ENCODE peak calls at places on chromosomes 13 and 19, in eight cellular contexts. W is SK-MEL-5; V is kidney tubule cell; T is stimulated activated CD4-positive, alpha-beta T cell treated with anti-CD3 and anti-CD28 coated beads, Interleukin-15, amount 100 ng/mL, for 1 hour; P is amniotic epithelial cell; J is RCC 7860; K is omental fat pad; E is WTC11. I is an unnamed sample.

GRCh38 chr13:28449826-28450773 is 44.8 kb downstream of the FLT1 start:
- DNase-seq in W (no peak), V (no peak), T (no peak), P (peak; percentile 71), J (no peak), K (no peak), E (no peak), I (peak; percentile 20)

GRCh38 chr19:38661166-38661565 is 13.7 kb downstream of the ACTN4 start:
- DNase-seq in W (no peak), V (no peak), T (no peak), P (no peak), J (no peak), K (no peak), E (no peak), I (no peak)

GRCh38 chr13:32528358-32528757 is 10.2 kb downstream of the N4BP2L2 start:
- DNase-seq in W (no peak), V (no peak), T (no peak), P (peak; percentile 9), J (no peak), K (no peak), E (no peak), I (no peak)

GRCh38 chr13:81917829-81918228 is 1576.9 kb upstream of the SPRY2 start:
- DNase-seq in W (no peak), V (peak; percentile 1), T (no peak), P (no peak), J (no peak), K (no peak), E (no peak), I (no peak)

GRCh38 chr19:12766051-12766521 is 9.3 kb downstream of the HOOK2 start:
- DNase-seq in W (peak; percentile 82), V (no peak), T (no peak), P (peak; percentile 70), J (no peak), K (no peak), E (peak; percentile 89), I (no peak)

GRCh38 chr19:35856001-35856400 is 710 bp upstream of the KIRREL2 start:
- DNase-seq in W (no peak), V (no peak), T (no peak), P (no peak), J (no peak), K (no peak), E (peak; percentile 58), I (no peak)

GRCh38 chr19:49953376-49953775 is 7.6 kb downstream of the SIGLEC11 start:
- DNase-seq in W (no peak), V (no peak), T (no peak), P (peak; percentile 18), J (no peak), K (no peak), E (no peak), I (no peak)

GRCh38 chr19:8517551-8518442 is 3.8 kb upstream of the ZNF414 start:
- DNase-seq in W (no peak), V (no peak), T (peak; percentile 29), P (peak; percentile 68), J (no peak), K (no peak), E (no peak), I (peak; percentile 84)

GRCh38 chr19:7819337-7819736 is 10.7 kb upstream of the EVI5L start:
- DNase-seq in W (no peak), V (no peak), T (no peak), P (no peak), J (no peak), K (no peak), E (no peak), I (no peak)

GRCh38 chr13:40503026-40503425 is 163.4 kb downstream of the FOXO1 start:
- DNase-seq in W (no peak), V (no peak), T (no peak), P (peak; percentile 41), J (no peak), K (no peak), E (no peak), I (no peak)

GRCh38 chr19:27971071-27971470 is 1241.9 kb downstream of the UQCRFS1 start:
- DNase-seq in W (no peak), V (peak; percentile 98), T (no peak), P (no peak), J (peak; percentile 95), K (no peak), E (peak; percentile 16), I (no peak)

GRCh38 chr19:8004723-8005513 is 523 bp downstream of the ELAVL1 start:
- DNase-seq in W (no peak), V (no peak), T (no peak), P (peak; percentile 62), J (no peak), K (no peak), E (no peak), I (peak; percentile 59)

GRCh38 chr19:1223018-1223855 is 14.6 kb downstream of the CBARP start:
- DNase-seq in W (peak; percentile 49), V (peak; percentile 53), T (no peak), P (no peak), J (peak; percentile 34), K (no peak), E (peak; percentile 78), I (no peak)

GRCh38 chr13:24230428-24231072 is 70.0 kb downstream of the SPATA13 start:
- DNase-seq in W (no peak), V (no peak), T (no peak), P (no peak), J (no peak), K (no peak), E (no peak), I (no peak)

GRCh38 chr13:93284056-93284455 is 57.4 kb downstream of the GPC6 start:
- DNase-seq in W (no peak), V (no peak), T (no peak), P (no peak), J (no peak), K (no peak), E (no peak), I (no peak)

GRCh38 chr19:29320611-29321010 is 107.7 kb upstream of the UQCRFS1 start:
- DNase-seq in W (no peak), V (no peak), T (no peak), P (no peak), J (no peak), K (no peak), E (no peak), I (no peak)

GRCh38 chr19:13302521-13303270 is 152.5 kb downstream of the IER2 start:
- DNase-seq in W (no peak), V (no peak), T (no peak), P (no peak), J (no peak), K (no peak), E (no peak), I (no peak)

GRCh38 chr13:74251778-74252519 is 117.7 kb upstream of the KLF12 start:
- DNase-seq in W (no peak), V (peak; percentile 10), T (no peak), P (peak; percentile 7), J (no peak), K (no peak), E (no peak), I (no peak)

GRCh38 chr19:52535831-52536800 is 8.6 kb downstream of the ZNF808 start:
- DNase-seq in W (no peak), V (peak; percentile 70), T (peak; percentile 72), P (peak; percentile 69), J (peak; percentile 46), K (peak; percentile 81), E (peak; percentile 97), I (peak; percentile 77)

GRCh38 chr13:112133489-112134149 is 66.7 kb downstream of the SOX1 start:
- DNase-seq in W (no peak), V (no peak), T (no peak), P (no peak), J (no peak), K (no peak), E (no peak), I (no peak)

GRCh38 chr13:33744589-33745369 is 73.2 kb upstream of the RFC3 start:
- DNase-seq in W (no peak), V (no peak), T (no peak), P (no peak), J (no peak), K (no peak), E (no peak), I (no peak)

GRCh38 chr13:112885782-112886268 is 83.2 kb upstream of the MCF2L start:
- DNase-seq in W (peak; percentile 43), V (peak; percentile 86), T (no peak), P (peak; percentile 87), J (peak; percentile 34), K (peak; percentile 44), E (peak; percentile 83), I (peak; percentile 88)

GRCh38 chr19:42244452-42245220 is 2.2 kb upstream of the GSK3A start:
- DNase-seq in W (peak; percentile 96), V (peak; percentile 94), T (peak; percentile 81), P (peak; percentile 91), J (peak; percentile 81), K (peak; percentile 64), E (peak; percentile 95), I (peak; percentile 96)

GRCh38 chr13:51417716-51418115 is 35.1 kb downstream of the INTS6 start:
- DNase-seq in W (no peak), V (no peak), T (no peak), P (no peak), J (no peak), K (no peak), E (no peak), I (no peak)

GRCh38 chr19:10517760-10518443 is 655 bp upstream of the S1PR5 start:
- DNase-seq in W (peak; percentile 36), V (peak; percentile 13), T (no peak), P (peak; percentile 53), J (peak; percentile 17), K (no peak), E (peak; percentile 65), I (peak; percentile 80)

GRCh38 chr19:40756502-40757110 is 5.6 kb downstream of the SNRPA start:
- DNase-seq in W (no peak), V (peak; percentile 28), T (no peak), P (no peak), J (no peak), K (no peak), E (no peak), I (no peak)

GRCh38 chr13:75760182-75760981 is 124.3 kb downstream of the LMO7 start:
- DNase-seq in W (no peak), V (peak; percentile 80), T (no peak), P (peak; percentile 43), J (peak; percentile 34), K (no peak), E (no peak), I (no peak)

GRCh38 chr13:79678100-79678499 is 197.1 kb downstream of the NDFIP2 start:
- DNase-seq in W (no peak), V (peak; percentile 51), T (no peak), P (peak; percentile 70), J (no peak), K (no peak), E (no peak), I (peak; percentile 53)

GRCh38 chr19:38721977-38722773 is 22.1 kb downstream of the CAPN12 start:
- DNase-seq in W (peak; percentile 98), V (no peak), T (no peak), P (no peak), J (no peak), K (no peak), E (no peak), I (no peak)

GRCh38 chr19:17802137-17802858 is 7.4 kb downstream of the B3GNT3 start:
- DNase-seq in W (no peak), V (no peak), T (no peak), P (no peak), J (no peak), K (no peak), E (no peak), I (no peak)

GRCh38 chr19:44822670-44823372 is 13.9 kb downstream of the BCAM start:
- DNase-seq in W (no peak), V (no peak), T (no peak), P (no peak), J (no peak), K (no peak), E (no peak), I (no peak)

GRCh38 chr19:46975011-46975917 is 44.4 kb upstream of the NPAS1 start:
- DNase-seq in W (no peak), V (peak; percentile 55), T (no peak), P (peak; percentile 19), J (peak; percentile 58), K (no peak), E (no peak), I (peak; percentile 64)

GRCh38 chr19:8396563-8397203 is 6.5 kb downstream of the RAB11B start:
- DNase-seq in W (peak; percentile 71), V (peak; percentile 64), T (peak; percentile 42), P (peak; percentile 58), J (peak; percentile 19), K (no peak), E (peak; percentile 85), I (peak; percentile 69)

GRCh38 chr19:55696301-55697068 is 21.5 kb downstream of the EPN1 start:
- DNase-seq in W (no peak), V (no peak), T (no peak), P (no peak), J (no peak), K (no peak), E (no peak), I (no peak)